ENCODE peak calls at places on chromosomes 3 and 15, in five cellular contexts. One of them, this sample, is unnamed.

GRCh38 chr15:60601098-60601497 is 122.2 kb upstream of the ICE2 start:
- DNase-seq in NCI-H187 treated with DMSO at 0.1 percent for 48 hours: no peak
- DNase-seq in NCI-H1105: no peak
- DNase-seq in NCI-H460: no peak
- DNase-seq in small intestine: no peak
- DNase-seq in this sample: no peak

GRCh38 chr3:160135850-160136249 is 89.4 kb upstream of the C3orf80 start:
- DNase-seq in NCI-H187 treated with DMSO at 0.1 percent for 48 hours: no peak
- DNase-seq in NCI-H1105: no peak
- DNase-seq in NCI-H460: no peak
- DNase-seq in small intestine: no peak
- DNase-seq in this sample: no peak

GRCh38 chr3:47646362-47646761 is 67.7 kb upstream of the CSPG5 start:
- DNase-seq in NCI-H187 treated with DMSO at 0.1 percent for 48 hours: no peak
- DNase-seq in NCI-H1105: no peak
- DNase-seq in NCI-H460: no peak
- DNase-seq in small intestine: no peak
- DNase-seq in this sample: no peak

GRCh38 chr3:134084230-134084950 is 54.7 kb upstream of the SLCO2A1 start:
- DNase-seq in NCI-H187 treated with DMSO at 0.1 percent for 48 hours: no peak
- DNase-seq in NCI-H1105: no peak
- DNase-seq in NCI-H460: no peak
- DNase-seq in small intestine: no peak
- DNase-seq in this sample: no peak

GRCh38 chr3:72891053-72891855 is 3.4 kb downstream of the GXYLT2 start:
- DNase-seq in NCI-H187 treated with DMSO at 0.1 percent for 48 hours: no peak
- DNase-seq in NCI-H1105: no peak
- DNase-seq in NCI-H460: no peak
- DNase-seq in small intestine: no peak
- DNase-seq in this sample: no peak

GRCh38 chr3:52881834-52882233 is 15.5 kb downstream of the STIMATE start:
- DNase-seq in NCI-H187 treated with DMSO at 0.1 percent for 48 hours: no peak
- DNase-seq in NCI-H1105: no peak
- DNase-seq in NCI-H460: no peak
- DNase-seq in small intestine: no peak
- DNase-seq in this sample: no peak

GRCh38 chr3:129289201-129289921 is 10.7 kb downstream of the HMCES start:
- DNase-seq in NCI-H187 treated with DMSO at 0.1 percent for 48 hours: no peak
- DNase-seq in NCI-H1105: no peak
- DNase-seq in NCI-H460: no peak
- DNase-seq in small intestine: no peak
- DNase-seq in this sample: no peak

GRCh38 chr3:129723558-129724324 is 117.3 kb upstream of the PLXND1 start:
- DNase-seq in NCI-H187 treated with DMSO at 0.1 percent for 48 hours: no peak
- DNase-seq in NCI-H1105: no peak
- DNase-seq in NCI-H460: no peak
- DNase-seq in small intestine: no peak
- DNase-seq in this sample: no peak

GRCh38 chr15:96327155-96327741 is 3.3 kb upstream of the NR2F2 start:
- DNase-seq in NCI-H187 treated with DMSO at 0.1 percent for 48 hours: peak; percentile 79
- DNase-seq in NCI-H1105: peak; percentile 38
- DNase-seq in NCI-H460: peak; percentile 84
- DNase-seq in small intestine: peak; percentile 74
- DNase-seq in this sample: peak; percentile 66

GRCh38 chr3:131735544-131735943 is 232.8 kb upstream of the MRPL3 start:
- DNase-seq in NCI-H187 treated with DMSO at 0.1 percent for 48 hours: no peak
- DNase-seq in NCI-H1105: peak; percentile 13
- DNase-seq in NCI-H460: no peak
- DNase-seq in small intestine: no peak
- DNase-seq in this sample: no peak

GRCh38 chr15:42921049-42921731 is 612 bp upstream of the TTBK2 start:
- DNase-seq in NCI-H187 treated with DMSO at 0.1 percent for 48 hours: no peak
- DNase-seq in NCI-H1105: no peak
- DNase-seq in NCI-H460: no peak
- DNase-seq in small intestine: peak; percentile 33
- DNase-seq in this sample: peak; percentile 27

GRCh38 chr15:48414015-48414414 is 82.8 kb downstream of the DUT start:
- DNase-seq in NCI-H187 treated with DMSO at 0.1 percent for 48 hours: no peak
- DNase-seq in NCI-H1105: no peak
- DNase-seq in NCI-H460: no peak
- DNase-seq in small intestine: no peak
- DNase-seq in this sample: no peak